ENCODE peak calls at places on chromosomes 13 and 19, in nine cellular contexts. V is stimulated activated CD8-positive, alpha-beta memory T cell treated with anti-CD3 and anti-CD28 coated beads, Interleukin-12 subunit alpha, Interleukin-12 subunit beta, amount 100 ng/mL, for 1 hour; U is activated naive CD4-positive, alpha-beta T cell treated with anti-CD3 and anti-CD28 coated beads, Interleukin-2, amount 10 ng/mL, durations not matched to agents 7 days and 5 days; N is progenitor cell of endocrine pancreas; S is transverse colon; O is NCI-H2107; T is A172; W is pancreas; K is bronchial epithelial cell. P is an unnamed sample.

GRCh38 chr19:56712609-56713008 is 41.1 kb upstream of the ZNF835 start:
- DNase-seq in N (no peak), V (no peak), T (no peak), K (no peak), W (no peak), S (no peak), O (no peak), U (no peak), P (no peak)

GRCh38 chr13:74751739-74752138 is 617.5 kb upstream of the KLF12 start:
- DNase-seq in T (no peak), N (no peak), O (peak), S (no peak), U (no peak), V (no peak), K (no peak), W (no peak), P (no peak)

GRCh38 chr13:25796474-25796873 is 255.3 kb downstream of the SHISA2 start:
- DNase-seq in S (no peak), T (peak), U (no peak), W (no peak), N (no peak), V (no peak), K (no peak), O (no peak), P (no peak)

GRCh38 chr19:49581007-49581508 is at the start of gene PRRG2:
- DNase-seq in V (no peak), U (no peak), K (peak), T (no peak), W (peak), O (no peak), S (peak), N (no peak), P (peak)

GRCh38 chr13:49859568-49859967 is 67.1 kb upstream of the KPNA3 start:
- DNase-seq in W (no peak), U (no peak), O (no peak), T (peak), S (peak), V (no peak), N (no peak), K (peak), P (no peak)

GRCh38 chr19:48659768-48660167 is 13.0 kb downstream of the NTN5 start:
- DNase-seq in S (no peak), U (no peak), T (peak), O (no peak), W (no peak), K (peak), V (no peak), N (no peak), P (no peak)

GRCh38 chr13:45049478-45049877 is 60.1 kb downstream of the GPALPP1 start:
- DNase-seq in O (no peak), V (no peak), S (no peak), K (no peak), W (no peak), U (no peak), N (no peak), T (no peak), P (no peak)

GRCh38 chr19:53908106-53908932 is 759 bp upstream of the CACNG7 start:
- DNase-seq in W (no peak), K (peak), V (no peak), U (peak), S (no peak), T (no peak), N (no peak), O (no peak), P (no peak)

GRCh38 chr19:41172297-41173164 is 20.5 kb upstream of the CYP2S1 start:
- DNase-seq in K (no peak), V (no peak), U (no peak), W (no peak), O (no peak), N (no peak), S (peak), T (no peak), P (peak)

GRCh38 chr19:18876865-18877264 is 19.1 kb downstream of the CERS1 start:
- DNase-seq in T (no peak), V (no peak), U (no peak), N (no peak), O (no peak), S (no peak), W (no peak), K (no peak), P (no peak)

GRCh38 chr19:19460761-19461265 is 54.5 kb downstream of the TSSK6 start:
- DNase-seq in U (peak), O (no peak), N (no peak), K (no peak), W (no peak), S (peak), V (peak), T (no peak), P (no peak)

GRCh38 chr19:7004313-7004931 is 16.8 kb downstream of the MBD3L2B start:
- DNase-seq in S (no peak), V (no peak), W (no peak), K (peak), O (peak), T (peak), N (no peak), U (no peak), P (no peak)

GRCh38 chr13:94435604-94436226 is 43.8 kb downstream of the DCT start:
- DNase-seq in U (no peak), V (no peak), O (peak), T (peak), W (no peak), K (peak), N (no peak), S (no peak), P (no peak)

P was measured in left colon.